ENCODE peak calls at places on chromosomes 13 and 19, in four cellular contexts. S is dermis blood vessel endothelial cell, Q is frontal cortex, X is ELF-1. U is an unnamed sample.
A peak's percentile ranks its signal among the peaks of the same experiment; 100 is the strongest.

GRCh38 chr13:50610238-50610637 is 233.3 kb downstream of the DLEU7 start:
- DNase-seq in Q (no peak), X (no peak), S (no peak), U (no peak)

GRCh38 chr19:16571283-16571682 is 932 bp downstream of the SLC35E1 start:
- DNase-seq in S (peak; percentile 46), Q (no peak), X (no peak), U (no peak)

GRCh38 chr19:7595466-7596133 is at the start of gene CAMSAP3:
- DNase-seq in Q (peak; percentile 52), S (no peak), X (peak; percentile 69), U (peak; percentile 17)

GRCh38 chr19:7981199-7981598 is 24.2 kb downstream of the ELAVL1 start:
- DNase-seq in X (no peak), S (no peak), Q (no peak), U (no peak)

GRCh38 chr13:63910406-63910957 is 2494.8 kb upstream of the PCDH20 start:
- DNase-seq in Q (no peak), X (no peak), S (no peak), U (no peak)

GRCh38 chr13:29909975-29910674 is 59.7 kb upstream of the UBL3 start:
- DNase-seq in S (no peak), X (peak; percentile 44), Q (no peak), U (no peak)

GRCh38 chr19:48102870-48103751 is 7.5 kb downstream of the PLA2G4C start:
- DNase-seq in Q (no peak), X (peak; percentile 81), S (peak; percentile 73), U (peak; percentile 37)

GRCh38 chr13:45731455-45731854 is 29.3 kb downstream of the CBY2 start:
- DNase-seq in Q (no peak), X (no peak), S (no peak), U (no peak)

GRCh38 chr13:20049558-20050473 is 91.3 kb downstream of the ZMYM2 start:
- DNase-seq in Q (no peak), X (no peak), S (peak; percentile 10), U (peak; percentile 13)

GRCh38 chr19:17041994-17042393 is 15.4 kb upstream of the CPAMD8 start:
- DNase-seq in Q (no peak), S (peak; percentile 76), X (peak; percentile 35), U (no peak)

GRCh38 chr13:77034883-77035282 is 7.9 kb upstream of the FBXL3 start:
- DNase-seq in Q (no peak), X (no peak), S (no peak), U (no peak)

GRCh38 chr19:7272856-7273578 is 21.2 kb downstream of the INSR start:
- DNase-seq in S (no peak), Q (no peak), X (no peak), U (no peak)

GRCh38 chr13:100550433-100550832 is 38.2 kb downstream of the GGACT start:
- DNase-seq in X (peak; percentile 32), Q (no peak), S (no peak), U (no peak)

GRCh38 chr13:110913911-110914292 is 967 bp downstream of the ANKRD10 start:
- DNase-seq in S (no peak), X (no peak), Q (no peak), U (no peak)

GRCh38 chr13:112183544-112184145 is 116.7 kb downstream of the SOX1 start:
- DNase-seq in S (no peak), X (no peak), Q (no peak), U (no peak)

GRCh38 chr13:62119739-62120700 is 704.4 kb upstream of the PCDH20 start:
- DNase-seq in S (peak; percentile 5), Q (peak; percentile 1), X (no peak), U (no peak)

GRCh38 chr19:45442927-45443461 is 19.3 kb upstream of the ERCC1 start:
- DNase-seq in S (peak; percentile 51), Q (no peak), X (peak; percentile 68), U (no peak)

GRCh38 chr19:30563691-30564090 is 191.5 kb downstream of the ZNF536 start:
- DNase-seq in Q (no peak), X (no peak), S (no peak), U (no peak)

GRCh38 chr19:18772620-18773587 is 18.2 kb downstream of the COMP start:
- DNase-seq in S (no peak), X (no peak), Q (no peak), U (no peak)

GRCh38 chr19:1278713-1279112 is 3.4 kb downstream of the FAM174C start:
- DNase-seq in Q (no peak), X (no peak), S (no peak), U (no peak)

GRCh38 chr19:14916848-14917247 is 24.4 kb upstream of the OR7C2 start:
- DNase-seq in X (no peak), S (no peak), Q (no peak), U (no peak)

GRCh38 chr19:47309608-47310007 is at the start of gene C5AR1:
- DNase-seq in X (no peak), S (no peak), Q (no peak), U (no peak)

GRCh38 chr19:51706885-51707284 is 13.8 kb downstream of the SPACA6 start:
- DNase-seq in Q (no peak), X (no peak), S (no peak), U (no peak)

GRCh38 chr13:113433391-113433916 is 19.8 kb downstream of the ADPRHL1 start:
- DNase-seq in S (no peak), X (no peak), Q (no peak), U (no peak)

GRCh38 chr19:52533901-52534300 is 6.4 kb downstream of the ZNF808 start:
- DNase-seq in Q (no peak), X (peak; percentile 62), S (no peak), U (no peak)

GRCh38 chr19:3606174-3606689 is 443 bp downstream of the TBXA2R start:
- DNase-seq in Q (no peak), X (no peak), S (no peak), U (no peak)

GRCh38 chr13:97429681-97430081 is 4.3 kb upstream of the RAP2A start:
- DNase-seq in X (no peak), S (no peak), Q (no peak), U (no peak)

GRCh38 chr13:77696863-77697207 is 652 bp upstream of the SLAIN1 start:
- DNase-seq in X (no peak), S (no peak), Q (no peak), U (no peak)

GRCh38 chr19:53553865-53554791 is 16.2 kb downstream of the ZNF331 start:
- DNase-seq in S (peak; percentile 86), Q (peak; percentile 63), X (peak; percentile 63), U (peak; percentile 52)

GRCh38 chr19:40144947-40145748 is 46.1 kb upstream of the MAP3K10 start:
- DNase-seq in X (no peak), Q (no peak), S (no peak), U (no peak)

GRCh38 chr19:1774999-1775772 is 21.9 kb downstream of the ONECUT3 start:
- DNase-seq in X (peak; percentile 89), S (peak; percentile 10), Q (no peak), U (no peak)

GRCh38 chr13:30731658-30732390 is 3.5 kb upstream of the ALOX5AP start:
- DNase-seq in S (no peak), X (no peak), Q (no peak), U (no peak)

GRCh38 chr19:56837892-56838679 is 2.4 kb downstream of the PEG3 start:
- DNase-seq in S (peak; percentile 3), Q (peak; percentile 24), X (no peak), U (no peak)

GRCh38 chr13:25977216-25977615 is 74.6 kb downstream of the SHISA2 start:
- DNase-seq in X (peak; percentile 75), S (peak; percentile 53), Q (no peak), U (peak; percentile 67)

GRCh38 chr19:36972594-36972993 is 56.5 kb downstream of the ZNF568 start:
- DNase-seq in X (no peak), Q (no peak), S (no peak), U (no peak)

GRCh38 chr19:17325881-17326594 is 8.6 kb downstream of the ANO8 start:
- DNase-seq in X (no peak), Q (peak; percentile 74), S (no peak), U (no peak)

U was measured in dermis microvascular lymphatic vessel endothelial cell.